ENCODE peak calls at places on chromosomes 16 and 17, in six cellular contexts. One of them, this sample, is unnamed. For H3K36me3, the result is how much of the 10 kb centered on the place peaks cover.

GRCh38 chr17:61662771-61663170 is 71.8 kb upstream of the NACA2 start:
- DNase-seq in mesendoderm: no peak
- DNase-seq in IMR-90: peak
- DNase-seq in H1: no peak
- DNase-seq in mesenchymal stem cell: no peak
- DNase-seq in trophoblast cell: no peak
- DNase-seq in this sample: no peak

GRCh38 chr17:82353484-82353883 is 5.6 kb upstream of the TEX19 start:
- DNase-seq in mesendoderm: no peak
- DNase-seq in IMR-90: no peak
- DNase-seq in H1: no peak
- DNase-seq in mesenchymal stem cell: no peak
- DNase-seq in trophoblast cell: no peak
- DNase-seq in this sample: no peak

GRCh38 chr17:47717261-47717697 is 15.8 kb upstream of the TBX21 start:
- DNase-seq in mesendoderm: no peak
- DNase-seq in IMR-90: no peak
- DNase-seq in H1: no peak
- DNase-seq in mesenchymal stem cell: no peak
- DNase-seq in trophoblast cell: no peak
- DNase-seq in this sample: no peak

GRCh38 chr17:74513987-74514631 is 17.2 kb downstream of the CD300LB start:
- DNase-seq in mesendoderm: peak
- DNase-seq in IMR-90: peak
- DNase-seq in H1: peak
- DNase-seq in mesenchymal stem cell: peak
- DNase-seq in trophoblast cell: peak
- DNase-seq in this sample: peak

GRCh38 chr17:48909796-48910195 is 1.6 kb downstream of the UBE2Z start:
- DNase-seq in mesendoderm: no peak
- DNase-seq in IMR-90: peak
- DNase-seq in H1: no peak
- DNase-seq in mesenchymal stem cell: peak
- DNase-seq in trophoblast cell: no peak
- DNase-seq in this sample: no peak

GRCh38 chr17:79391808-79392233 is 219.0 kb downstream of the RBFOX3 start:
- DNase-seq in mesendoderm: peak
- DNase-seq in IMR-90: peak
- DNase-seq in H1: peak
- DNase-seq in mesenchymal stem cell: peak
- DNase-seq in trophoblast cell: peak
- DNase-seq in this sample: peak

GRCh38 chr17:19344311-19345066 is 18.0 kb downstream of the B9D1 start:
- DNase-seq in mesendoderm: no peak
- DNase-seq in IMR-90: no peak
- DNase-seq in H1: no peak
- DNase-seq in mesenchymal stem cell: no peak
- DNase-seq in trophoblast cell: no peak
- DNase-seq in this sample: no peak

GRCh38 chr16:25895371-25895770 is 203.6 kb downstream of the HS3ST4 start:
- DNase-seq in mesendoderm: no peak
- DNase-seq in IMR-90: no peak
- DNase-seq in H1: no peak
- DNase-seq in mesenchymal stem cell: no peak
- DNase-seq in trophoblast cell: no peak
- DNase-seq in this sample: no peak

GRCh38 chr17:65556014-65556909 is 5.2 kb downstream of the AXIN2 start:
- DNase-seq in mesendoderm: peak
- DNase-seq in IMR-90: peak
- DNase-seq in H1: peak
- DNase-seq in mesenchymal stem cell: peak
- DNase-seq in trophoblast cell: peak
- DNase-seq in this sample: peak

GRCh38 chr17:65558311-65558682 is 3.2 kb downstream of the AXIN2 start:
- DNase-seq in mesendoderm: no peak
- DNase-seq in IMR-90: no peak
- DNase-seq in H1: no peak
- DNase-seq in mesenchymal stem cell: no peak
- DNase-seq in trophoblast cell: no peak
- DNase-seq in this sample: no peak

GRCh38 chr17:65556910-65557348 is 4.5 kb downstream of the AXIN2 start:
- DNase-seq in mesendoderm: no peak
- DNase-seq in IMR-90: no peak
- DNase-seq in H1: no peak
- DNase-seq in mesenchymal stem cell: peak
- DNase-seq in trophoblast cell: no peak
- DNase-seq in this sample: no peak

GRCh38 chr17:65558683-65559311 is 2.7 kb downstream of the AXIN2 start:
- DNase-seq in mesendoderm: peak
- DNase-seq in IMR-90: no peak
- DNase-seq in H1: no peak
- DNase-seq in mesenchymal stem cell: no peak
- DNase-seq in trophoblast cell: no peak
- DNase-seq in this sample: no peak

DNA sequence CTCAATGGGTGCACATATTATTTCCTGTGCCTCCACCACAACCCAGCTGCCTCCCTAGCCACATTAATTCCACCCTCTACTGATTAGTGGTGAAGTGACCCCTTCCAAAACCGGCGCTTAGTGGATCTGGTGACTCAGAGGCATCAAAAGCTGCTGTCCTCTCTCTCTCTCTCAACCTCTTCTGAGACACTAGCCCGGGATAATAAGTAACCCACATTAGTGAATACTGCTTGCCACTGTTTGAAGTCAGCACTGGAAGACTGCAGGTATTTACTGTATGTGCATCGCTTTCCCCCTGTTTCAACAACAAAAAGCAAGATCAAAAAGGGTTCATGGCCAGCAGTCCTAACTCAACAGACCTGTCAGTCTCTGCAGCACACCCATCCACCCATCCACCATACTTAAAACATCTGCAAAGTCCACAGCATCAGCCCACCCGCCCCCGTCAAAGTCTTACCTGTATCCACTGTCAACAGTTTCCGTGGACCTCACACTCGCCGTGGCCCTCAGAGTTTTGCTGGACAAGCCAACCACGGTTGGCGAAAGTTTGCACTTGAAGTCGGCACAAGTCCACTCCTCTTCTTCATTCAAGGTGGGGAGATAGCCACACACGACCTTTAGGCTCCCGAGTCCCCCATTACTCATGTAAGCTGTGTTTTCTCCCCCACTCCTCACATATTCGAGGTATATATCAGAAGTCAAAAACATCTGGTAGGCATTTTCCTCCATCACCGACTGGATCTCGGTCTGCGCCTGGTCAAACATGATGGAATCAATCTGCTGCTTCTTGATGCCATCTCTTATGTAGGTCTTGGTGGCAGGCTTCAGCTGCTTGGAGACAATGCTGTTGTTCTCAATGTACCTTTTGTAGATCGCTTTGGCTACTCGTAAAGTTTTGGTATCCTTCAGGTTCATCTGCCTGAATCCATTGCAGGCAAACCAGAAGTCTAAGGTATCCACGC is 3.8 kb downstream of the AXIN2 start:
- DNase-seq in mesendoderm: no peak
- DNase-seq in IMR-90: peak
- DNase-seq in H1: no peak
- DNase-seq in mesenchymal stem cell: peak
- DNase-seq in trophoblast cell: no peak
- DNase-seq in this sample: no peak
- H3K4me3 ChIP-seq in mesendoderm: no peak
- H3K4me3 ChIP-seq in IMR-90: no peak
- H3K4me3 ChIP-seq in H1: peak
- H3K4me3 ChIP-seq in mesenchymal stem cell: no peak
- H3K4me3 ChIP-seq in trophoblast cell: no peak
- H3K4me3 ChIP-seq in this sample: no peak

GRCh38 chr16:1320658-1321240 is 11.3 kb downstream of the UBE2I start:
- DNase-seq in mesendoderm: no peak
- DNase-seq in IMR-90: no peak
- DNase-seq in H1: no peak
- DNase-seq in mesenchymal stem cell: no peak
- DNase-seq in trophoblast cell: no peak
- DNase-seq in this sample: no peak

GRCh38 chr16:1318268-1318545 is 8.8 kb downstream of the UBE2I start:
- DNase-seq in mesendoderm: no peak
- DNase-seq in IMR-90: no peak
- DNase-seq in H1: no peak
- DNase-seq in mesenchymal stem cell: no peak
- DNase-seq in trophoblast cell: no peak
- DNase-seq in this sample: no peak

GRCh38 chr16:1317479-1318267 is 8.2 kb downstream of the UBE2I start:
- DNase-seq in mesendoderm: no peak
- DNase-seq in IMR-90: no peak
- DNase-seq in H1: no peak
- DNase-seq in mesenchymal stem cell: no peak
- DNase-seq in trophoblast cell: no peak
- DNase-seq in this sample: no peak

GRCh38 chr16:1316033-1316405 is 6.6 kb downstream of the UBE2I start:
- DNase-seq in mesendoderm: no peak
- DNase-seq in IMR-90: no peak
- DNase-seq in H1: no peak
- DNase-seq in mesenchymal stem cell: no peak
- DNase-seq in trophoblast cell: no peak
- DNase-seq in this sample: no peak

GRCh38 chr16:1319041-1319440 is 9.6 kb downstream of the UBE2I start:
- DNase-seq in mesendoderm: no peak
- DNase-seq in IMR-90: no peak
- DNase-seq in H1: no peak
- DNase-seq in mesenchymal stem cell: no peak
- DNase-seq in trophoblast cell: no peak
- DNase-seq in this sample: no peak
- H3K36me3 ChIP-seq in mesendoderm: under half
- H3K36me3 ChIP-seq in IMR-90: half or more
- H3K36me3 ChIP-seq in H1: half or more
- H3K36me3 ChIP-seq in mesenchymal stem cell: half or more
- H3K36me3 ChIP-seq in trophoblast cell: half or more
- H3K36me3 ChIP-seq in this sample: half or more

GRCh38 chr17:75667825-75668224 is 687 bp downstream of the SAP30BP start:
- DNase-seq in mesendoderm: no peak
- DNase-seq in IMR-90: no peak
- DNase-seq in H1: no peak
- DNase-seq in mesenchymal stem cell: no peak
- DNase-seq in trophoblast cell: no peak
- DNase-seq in this sample: no peak
- H3K23ac ChIP-seq in mesendoderm: no peak
- H3K23ac ChIP-seq in IMR-90: peak
- H3K23ac ChIP-seq in H1: no peak
- H3K23ac ChIP-seq in mesenchymal stem cell: no peak
- H3K23ac ChIP-seq in trophoblast cell: no peak
- H3K23ac ChIP-seq in this sample: no peak

DNA sequence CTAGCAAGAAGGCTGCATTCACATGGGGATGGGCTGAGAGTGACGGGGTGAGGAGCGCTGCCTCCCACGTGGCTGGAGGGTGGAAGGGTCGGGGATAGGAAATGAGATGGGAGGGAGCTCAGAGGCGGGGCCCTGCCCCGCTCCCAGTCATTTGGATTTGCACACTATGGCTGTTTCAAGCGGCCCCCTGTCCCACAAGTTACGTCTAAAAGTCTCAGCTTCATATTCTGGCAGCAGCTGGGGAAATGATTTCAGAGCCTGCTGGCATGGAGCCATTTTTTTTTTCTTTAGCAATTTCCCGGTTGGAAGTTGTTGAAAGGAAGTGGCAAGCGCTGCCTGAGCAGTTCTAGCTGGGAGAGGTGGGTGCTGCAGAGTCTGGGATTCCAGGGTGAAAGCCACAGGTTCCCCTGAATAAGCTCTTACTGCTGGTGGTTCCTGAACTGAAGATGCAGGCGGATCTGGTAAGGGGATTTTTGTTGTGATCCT is 70.9 kb upstream of the LGALS9 start:
- DNase-seq in mesendoderm: no peak
- DNase-seq in IMR-90: peak
- DNase-seq in H1: no peak
- DNase-seq in mesenchymal stem cell: peak
- DNase-seq in trophoblast cell: no peak
- DNase-seq in this sample: no peak
- H3K4me3 ChIP-seq in mesendoderm: no peak
- H3K4me3 ChIP-seq in IMR-90: no peak
- H3K4me3 ChIP-seq in H1: no peak
- H3K4me3 ChIP-seq in mesenchymal stem cell: peak
- H3K4me3 ChIP-seq in trophoblast cell: no peak
- H3K4me3 ChIP-seq in this sample: no peak

GRCh38 chr16:16141141-16141540 is 82.2 kb downstream of the ABCC6 start:
- DNase-seq in mesendoderm: no peak
- DNase-seq in IMR-90: no peak
- DNase-seq in H1: no peak
- DNase-seq in mesenchymal stem cell: no peak
- DNase-seq in trophoblast cell: no peak
- DNase-seq in this sample: no peak

GRCh38 chr16:16139806-16140205 is 83.5 kb downstream of the ABCC6 start:
- DNase-seq in mesendoderm: no peak
- DNase-seq in IMR-90: no peak
- DNase-seq in H1: no peak
- DNase-seq in mesenchymal stem cell: no peak
- DNase-seq in trophoblast cell: no peak
- DNase-seq in this sample: no peak

GRCh38 chr16:16139061-16139460 is 84.2 kb downstream of the ABCC6 start:
- DNase-seq in mesendoderm: no peak
- DNase-seq in IMR-90: no peak
- DNase-seq in H1: no peak
- DNase-seq in mesenchymal stem cell: no peak
- DNase-seq in trophoblast cell: no peak
- DNase-seq in this sample: no peak

GRCh38 chr16:16141784-16142396 is 81.4 kb downstream of the ABCC6 start:
- DNase-seq in mesendoderm: no peak
- DNase-seq in IMR-90: no peak
- DNase-seq in H1: no peak
- DNase-seq in mesenchymal stem cell: no peak
- DNase-seq in trophoblast cell: no peak
- DNase-seq in this sample: no peak

DNA sequence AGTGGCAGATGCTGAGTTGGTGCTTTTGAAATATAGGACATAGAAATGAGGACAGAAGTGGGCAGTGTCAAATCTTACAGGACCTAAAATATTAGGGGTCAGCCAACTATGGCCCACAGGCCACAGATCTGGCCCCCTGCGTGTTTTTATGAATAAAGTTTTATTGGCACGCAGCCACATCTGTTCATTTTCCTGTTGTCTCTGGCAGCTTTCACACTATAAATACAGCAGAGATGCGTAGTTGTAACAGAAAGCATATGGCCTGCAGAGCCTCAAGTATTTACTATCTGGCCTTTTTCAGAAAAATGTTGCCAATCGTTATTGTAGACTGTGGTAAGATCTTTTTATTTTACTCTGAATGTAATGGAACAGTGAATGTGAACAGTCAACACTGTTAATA is 82.8 kb downstream of the ABCC6 start:
- DNase-seq in mesendoderm: no peak
- DNase-seq in IMR-90: no peak
- DNase-seq in H1: no peak
- DNase-seq in mesenchymal stem cell: no peak
- DNase-seq in trophoblast cell: no peak
- DNase-seq in this sample: no peak
- H3K36me3 ChIP-seq in mesendoderm: under half
- H3K36me3 ChIP-seq in IMR-90: half or more
- H3K36me3 ChIP-seq in H1: under half
- H3K36me3 ChIP-seq in mesenchymal stem cell: half or more
- H3K36me3 ChIP-seq in trophoblast cell: under half
- H3K36me3 ChIP-seq in this sample: under half

This sample was measured in neuronal stem cell.